ENCODE peak calls at places on chromosomes 16 and 17, in ten cellular contexts. One of them, this sample, is unnamed. For H3K4me1, the result is how much of the 10 kb centered on the place peaks cover.

GRCh38 chr16:19841184-19841583 is 43.5 kb downstream of the GPRC5B start:
- DNase-seq in heart left ventricle: no peak
- DNase-seq in aorta: no peak
- DNase-seq in tibial nerve: no peak
- DNase-seq in GM23338: no peak
- DNase-seq in effector memory CD4-positive, alpha-beta T cell: no peak
- DNase-seq in stomach: no peak
- DNase-seq in hepatocyte: no peak
- DNase-seq in colonic mucosa: no peak
- DNase-seq in breast epithelium: no peak
- DNase-seq in this sample: no peak

GRCh38 chr16:86251682-86252081 is 258.6 kb upstream of the FOXF1 start:
- DNase-seq in heart left ventricle: no peak
- DNase-seq in aorta: no peak
- DNase-seq in tibial nerve: no peak
- DNase-seq in GM23338: no peak
- DNase-seq in effector memory CD4-positive, alpha-beta T cell: no peak
- DNase-seq in stomach: no peak
- DNase-seq in hepatocyte: no peak
- DNase-seq in colonic mucosa: no peak
- DNase-seq in breast epithelium: no peak
- DNase-seq in this sample: no peak

GRCh38 chr17:80785477-80786178 is 206.0 kb upstream of the CHMP6 start:
- DNase-seq in heart left ventricle: no peak
- DNase-seq in aorta: no peak
- DNase-seq in tibial nerve: no peak
- DNase-seq in GM23338: no peak
- DNase-seq in effector memory CD4-positive, alpha-beta T cell: no peak
- DNase-seq in stomach: no peak
- DNase-seq in hepatocyte: no peak
- DNase-seq in colonic mucosa: no peak
- DNase-seq in breast epithelium: no peak
- DNase-seq in this sample: no peak

GRCh38 chr17:37447641-37448040 is 41.0 kb downstream of the TADA2A start:
- DNase-seq in heart left ventricle: no peak
- DNase-seq in aorta: no peak
- DNase-seq in tibial nerve: no peak
- DNase-seq in GM23338: no peak
- DNase-seq in effector memory CD4-positive, alpha-beta T cell: no peak
- DNase-seq in stomach: no peak
- DNase-seq in hepatocyte: no peak
- DNase-seq in colonic mucosa: no peak
- DNase-seq in breast epithelium: no peak
- DNase-seq in this sample: no peak

GRCh38 chr17:81036128-81036891 is 1.4 kb downstream of the BAIAP2 start:
- DNase-seq in heart left ventricle: no peak
- DNase-seq in aorta: no peak
- DNase-seq in tibial nerve: no peak
- DNase-seq in GM23338: no peak
- DNase-seq in effector memory CD4-positive, alpha-beta T cell: no peak
- DNase-seq in stomach: no peak
- DNase-seq in hepatocyte: no peak
- DNase-seq in colonic mucosa: no peak
- DNase-seq in breast epithelium: no peak
- DNase-seq in this sample: no peak

GRCh38 chr16:35298460-35299243 is 1839.2 kb downstream of the TP53TG3F start:
- DNase-seq in heart left ventricle: no peak
- DNase-seq in aorta: no peak
- DNase-seq in tibial nerve: no peak
- DNase-seq in GM23338: no peak
- DNase-seq in effector memory CD4-positive, alpha-beta T cell: no peak
- DNase-seq in stomach: no peak
- DNase-seq in hepatocyte: no peak
- DNase-seq in colonic mucosa: no peak
- DNase-seq in breast epithelium: no peak
- DNase-seq in this sample: no peak

GRCh38 chr16:50228364-50228868 is 37.9 kb upstream of the ADCY7 start:
- DNase-seq in heart left ventricle: no peak
- DNase-seq in aorta: no peak
- DNase-seq in tibial nerve: no peak
- DNase-seq in GM23338: no peak
- DNase-seq in effector memory CD4-positive, alpha-beta T cell: no peak
- DNase-seq in stomach: no peak
- DNase-seq in hepatocyte: no peak
- DNase-seq in colonic mucosa: no peak
- DNase-seq in breast epithelium: no peak
- DNase-seq in this sample: no peak

GRCh38 chr17:31388770-31389672 is 2.5 kb upstream of the RAB11FIP4 start:
- DNase-seq in heart left ventricle: no peak
- DNase-seq in aorta: no peak
- DNase-seq in tibial nerve: no peak
- DNase-seq in GM23338: peak
- DNase-seq in effector memory CD4-positive, alpha-beta T cell: peak
- DNase-seq in stomach: peak
- DNase-seq in hepatocyte: peak
- DNase-seq in colonic mucosa: no peak
- DNase-seq in breast epithelium: no peak
- DNase-seq in this sample: no peak

GRCh38 chr16:56286819-56287218 is 95.5 kb downstream of the GNAO1 start:
- DNase-seq in heart left ventricle: no peak
- DNase-seq in aorta: no peak
- DNase-seq in tibial nerve: no peak
- DNase-seq in GM23338: no peak
- DNase-seq in effector memory CD4-positive, alpha-beta T cell: no peak
- DNase-seq in stomach: no peak
- DNase-seq in hepatocyte: no peak
- DNase-seq in colonic mucosa: no peak
- DNase-seq in breast epithelium: no peak
- DNase-seq in this sample: no peak

GRCh38 chr17:81191646-81192045 is 25.6 kb upstream of the AATK start:
- DNase-seq in heart left ventricle: peak
- DNase-seq in aorta: no peak
- DNase-seq in tibial nerve: no peak
- DNase-seq in GM23338: no peak
- DNase-seq in effector memory CD4-positive, alpha-beta T cell: no peak
- DNase-seq in stomach: no peak
- DNase-seq in hepatocyte: no peak
- DNase-seq in colonic mucosa: no peak
- DNase-seq in breast epithelium: no peak
- DNase-seq in this sample: no peak

GRCh38 chr17:48610282-48611211 is at the start of gene HOXB7:
- DNase-seq in heart left ventricle: peak
- DNase-seq in aorta: peak
- DNase-seq in tibial nerve: peak
- DNase-seq in GM23338: peak
- DNase-seq in effector memory CD4-positive, alpha-beta T cell: peak
- DNase-seq in stomach: peak
- DNase-seq in hepatocyte: peak
- DNase-seq in colonic mucosa: peak
- DNase-seq in breast epithelium: no peak
- DNase-seq in this sample: no peak

GRCh38 chr17:50626037-50626574 is 8.6 kb upstream of the ABCC3 start:
- DNase-seq in heart left ventricle: peak
- DNase-seq in aorta: peak
- DNase-seq in tibial nerve: peak
- DNase-seq in GM23338: peak
- DNase-seq in effector memory CD4-positive, alpha-beta T cell: peak
- DNase-seq in stomach: peak
- DNase-seq in hepatocyte: peak
- DNase-seq in colonic mucosa: peak
- DNase-seq in breast epithelium: peak
- DNase-seq in this sample: peak

GRCh38 chr17:46038414-46038813 is 39.4 kb downstream of the STH start:
- DNase-seq in heart left ventricle: no peak
- DNase-seq in aorta: no peak
- DNase-seq in tibial nerve: no peak
- DNase-seq in GM23338: no peak
- DNase-seq in effector memory CD4-positive, alpha-beta T cell: no peak
- DNase-seq in stomach: no peak
- DNase-seq in hepatocyte: no peak
- DNase-seq in colonic mucosa: no peak
- DNase-seq in breast epithelium: no peak
- DNase-seq in this sample: no peak

GRCh38 chr17:46037722-46038255 is 38.7 kb downstream of the STH start:
- DNase-seq in heart left ventricle: no peak
- DNase-seq in aorta: no peak
- DNase-seq in tibial nerve: no peak
- DNase-seq in GM23338: no peak
- DNase-seq in effector memory CD4-positive, alpha-beta T cell: no peak
- DNase-seq in stomach: no peak
- DNase-seq in hepatocyte: no peak
- DNase-seq in colonic mucosa: no peak
- DNase-seq in breast epithelium: no peak
- DNase-seq in this sample: no peak

GRCh38 chr17:46038937-46039336 is 39.9 kb downstream of the STH start:
- DNase-seq in heart left ventricle: no peak
- DNase-seq in aorta: no peak
- DNase-seq in tibial nerve: no peak
- DNase-seq in GM23338: no peak
- DNase-seq in effector memory CD4-positive, alpha-beta T cell: no peak
- DNase-seq in stomach: no peak
- DNase-seq in hepatocyte: no peak
- DNase-seq in colonic mucosa: no peak
- DNase-seq in breast epithelium: no peak
- DNase-seq in this sample: no peak

GRCh38 chr17:46035112-46035818 is 36.2 kb downstream of the STH start:
- DNase-seq in heart left ventricle: no peak
- DNase-seq in aorta: no peak
- DNase-seq in tibial nerve: no peak
- DNase-seq in GM23338: peak
- DNase-seq in effector memory CD4-positive, alpha-beta T cell: peak
- DNase-seq in stomach: no peak
- DNase-seq in hepatocyte: no peak
- DNase-seq in colonic mucosa: no peak
- DNase-seq in breast epithelium: no peak
- DNase-seq in this sample: no peak

DNA sequence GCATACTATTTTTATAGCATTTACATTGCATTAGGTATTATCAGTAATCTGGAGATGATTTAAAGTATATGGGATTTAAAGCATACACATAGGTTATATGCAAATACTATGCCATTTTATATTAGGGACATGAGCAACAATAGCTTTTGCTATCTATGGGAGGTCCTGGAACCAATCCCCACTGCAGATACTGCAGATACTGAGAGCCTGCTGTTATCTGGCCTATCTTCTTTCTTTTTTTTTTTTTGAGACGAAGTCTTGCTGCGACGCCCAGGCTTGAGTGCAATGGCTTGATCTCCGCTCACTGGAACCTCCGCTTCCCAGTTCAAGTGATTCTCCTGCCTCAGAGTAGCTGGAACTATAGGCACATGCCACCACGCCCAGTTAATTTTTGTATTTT is 37.4 kb downstream of the STH start:
- DNase-seq in heart left ventricle: no peak
- DNase-seq in aorta: no peak
- DNase-seq in tibial nerve: no peak
- DNase-seq in GM23338: no peak
- DNase-seq in effector memory CD4-positive, alpha-beta T cell: no peak
- DNase-seq in stomach: no peak
- DNase-seq in hepatocyte: no peak
- DNase-seq in colonic mucosa: no peak
- DNase-seq in breast epithelium: no peak
- DNase-seq in this sample: no peak
- H3K4me1 ChIP-seq in heart left ventricle: under half
- H3K4me1 ChIP-seq in aorta: under half
- H3K4me1 ChIP-seq in tibial nerve: under half
- H3K4me1 ChIP-seq in GM23338: under half
- H3K4me1 ChIP-seq in effector memory CD4-positive, alpha-beta T cell: under half
- H3K4me1 ChIP-seq in stomach: under half
- H3K4me1 ChIP-seq in hepatocyte: under half
- H3K4me1 ChIP-seq in colonic mucosa: under half
- H3K4me1 ChIP-seq in breast epithelium: under half
- H3K4me1 ChIP-seq in this sample: under half

GRCh38 chr16:23979982-23980381 is 144.2 kb downstream of the PRKCB start:
- DNase-seq in heart left ventricle: no peak
- DNase-seq in aorta: no peak
- DNase-seq in tibial nerve: no peak
- DNase-seq in GM23338: no peak
- DNase-seq in effector memory CD4-positive, alpha-beta T cell: no peak
- DNase-seq in stomach: no peak
- DNase-seq in hepatocyte: no peak
- DNase-seq in colonic mucosa: no peak
- DNase-seq in breast epithelium: no peak
- DNase-seq in this sample: no peak
- H3K4me3 ChIP-seq in heart left ventricle: no peak
- H3K4me3 ChIP-seq in aorta: no peak
- H3K4me3 ChIP-seq in tibial nerve: no peak
- H3K4me3 ChIP-seq in GM23338: no peak
- H3K4me3 ChIP-seq in effector memory CD4-positive, alpha-beta T cell: no peak
- H3K4me3 ChIP-seq in stomach: no peak
- H3K4me3 ChIP-seq in hepatocyte: no peak
- H3K4me3 ChIP-seq in colonic mucosa: no peak
- H3K4me3 ChIP-seq in breast epithelium: no peak
- H3K4me3 ChIP-seq in this sample: no peak

DNA sequence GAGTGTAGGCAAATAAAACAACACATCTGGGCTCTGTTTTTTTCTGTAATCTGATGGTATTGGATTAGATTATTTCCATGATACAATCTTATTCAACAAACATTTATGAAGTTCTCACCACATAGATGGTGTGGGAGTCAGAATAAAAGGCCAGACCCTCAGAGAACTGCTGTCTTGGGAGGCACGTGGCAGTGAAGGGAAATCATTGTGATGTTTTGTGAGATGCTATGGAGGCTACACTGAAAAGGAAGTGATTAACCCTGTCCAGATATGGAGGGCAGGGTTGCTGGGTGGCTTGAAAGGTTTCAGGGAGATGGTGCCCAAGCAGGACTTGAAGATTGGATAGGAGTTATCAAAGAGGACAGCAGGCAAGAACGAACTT is 35.6 kb downstream of the DHRS7B start:
- DNase-seq in heart left ventricle: no peak
- DNase-seq in aorta: no peak
- DNase-seq in tibial nerve: no peak
- DNase-seq in GM23338: no peak
- DNase-seq in effector memory CD4-positive, alpha-beta T cell: no peak
- DNase-seq in stomach: no peak
- DNase-seq in hepatocyte: no peak
- DNase-seq in colonic mucosa: no peak
- DNase-seq in breast epithelium: no peak
- DNase-seq in this sample: no peak
- H3K4me1 ChIP-seq in heart left ventricle: under half
- H3K4me1 ChIP-seq in aorta: under half
- H3K4me1 ChIP-seq in tibial nerve: under half
- H3K4me1 ChIP-seq in GM23338: under half
- H3K4me1 ChIP-seq in effector memory CD4-positive, alpha-beta T cell: under half
- H3K4me1 ChIP-seq in stomach: under half
- H3K4me1 ChIP-seq in hepatocyte: under half
- H3K4me1 ChIP-seq in colonic mucosa: under half
- H3K4me1 ChIP-seq in breast epithelium: under half
- H3K4me1 ChIP-seq in this sample: under half

DNA sequence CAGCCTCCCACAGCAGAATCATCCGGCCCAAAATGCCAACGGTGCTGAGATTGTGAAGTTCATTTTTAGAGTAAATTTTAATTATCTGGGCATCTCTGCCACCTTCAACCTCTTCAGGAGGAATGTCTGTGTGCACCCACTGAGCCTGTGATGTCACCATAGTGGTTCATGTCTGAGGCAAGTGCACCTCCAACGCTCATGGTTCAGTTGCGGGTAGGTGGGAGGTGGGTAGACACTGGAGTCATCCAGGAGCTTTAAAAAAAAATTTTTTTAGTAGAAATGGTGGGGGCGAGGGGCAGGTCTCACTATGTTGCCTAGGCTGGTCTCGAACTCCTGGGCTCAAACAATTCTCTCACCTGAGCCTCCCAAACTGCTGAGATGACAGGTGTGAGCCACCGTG is 1.9 kb downstream of the FLYWCH1 start:
- DNase-seq in heart left ventricle: no peak
- DNase-seq in aorta: no peak
- DNase-seq in tibial nerve: no peak
- DNase-seq in GM23338: no peak
- DNase-seq in effector memory CD4-positive, alpha-beta T cell: no peak
- DNase-seq in stomach: no peak
- DNase-seq in hepatocyte: no peak
- DNase-seq in colonic mucosa: no peak
- DNase-seq in breast epithelium: no peak
- DNase-seq in this sample: no peak
- H3K4me3 ChIP-seq in heart left ventricle: no peak
- H3K4me3 ChIP-seq in aorta: no peak
- H3K4me3 ChIP-seq in tibial nerve: no peak
- H3K4me3 ChIP-seq in GM23338: no peak
- H3K4me3 ChIP-seq in effector memory CD4-positive, alpha-beta T cell: no peak
- H3K4me3 ChIP-seq in stomach: no peak
- H3K4me3 ChIP-seq in hepatocyte: no peak
- H3K4me3 ChIP-seq in colonic mucosa: no peak
- H3K4me3 ChIP-seq in breast epithelium: no peak
- H3K4me3 ChIP-seq in this sample: no peak